ENCODE peak calls at places on chromosomes 12 and 14, in ten cellular contexts. Z is A549; U is dorsolateral prefrontal cortex; N is aorta; X is choroid plexus epithelial cell; A is iPS DF 6.9; O is CD8-positive, alpha-beta memory T cell; R is PC-3; Y is GM12865; B is right atrium auricular region. E is an unnamed sample.

GRCh38 chr14:76117789-76118188 is 33.9 kb upstream of the GPATCH2L start:
- DNase-seq in Z (no peak), B (no peak), A (no peak), Y (no peak), U (no peak), R (no peak), X (no peak), N (no peak), O (no peak), E (no peak)

GRCh38 chr14:100620437-100621100 is 33.4 kb upstream of the BEGAIN start:
- DNase-seq in A (no peak), O (peak), X (no peak), Y (no peak), Z (no peak), U (peak), R (no peak), N (peak), B (no peak), E (no peak)

GRCh38 chr14:73262427-73263183 is 25.3 kb downstream of the PAPLN start:
- DNase-seq in R (no peak), Z (no peak), Y (no peak), U (no peak), N (no peak), A (no peak), X (no peak), B (no peak), O (peak), E (peak)

GRCh38 chr12:43333650-43334043 is 218.4 kb downstream of the ADAMTS20 start:
- DNase-seq in X (no peak), Y (no peak), N (no peak), Z (no peak), A (no peak), O (no peak), R (no peak), U (no peak), B (no peak), E (no peak)

GRCh38 chr14:29278301-29278700 is 511.7 kb downstream of the FOXG1 start:
- DNase-seq in R (no peak), A (no peak), Z (no peak), B (no peak), U (no peak), O (no peak), X (peak), Y (peak), N (no peak), E (no peak)

GRCh38 chr14:35368139-35368460 is 36.4 kb downstream of the NFKBIA start:
- DNase-seq in X (no peak), Y (no peak), O (no peak), R (no peak), U (no peak), A (no peak), B (no peak), Z (no peak), N (no peak), E (no peak)

GRCh38 chr12:124836759-124837158 is 26.9 kb downstream of the SCARB1 start:
- DNase-seq in R (no peak), O (no peak), X (no peak), Z (no peak), U (no peak), A (no peak), N (no peak), B (no peak), Y (no peak), E (no peak)

GRCh38 chr12:124852329-124852831 is 11.3 kb downstream of the SCARB1 start:
- DNase-seq in N (no peak), Z (no peak), X (peak), R (no peak), B (no peak), A (no peak), Y (no peak), U (no peak), O (no peak), E (peak)

GRCh38 chr12:2934371-2934770 is 24.8 kb upstream of the TEAD4 start:
- DNase-seq in U (no peak), O (no peak), B (no peak), Z (no peak), N (peak), R (no peak), Y (no peak), A (no peak), X (no peak), E (no peak)

GRCh38 chr14:24418492-24418873 is 11.0 kb downstream of the CBLN3 start:
- DNase-seq in R (peak), Z (no peak), X (no peak), N (no peak), B (no peak), A (no peak), U (no peak), O (no peak), Y (no peak), E (peak)

GRCh38 chr12:89345830-89346740 is 6.2 kb downstream of the DUSP6 start:
- DNase-seq in Y (peak), X (peak), A (no peak), N (peak), B (peak), Z (no peak), R (peak), O (peak), U (no peak), E (peak)

GRCh38 chr12:128726866-128727265 is 96.9 kb downstream of the SLC15A4 start:
- DNase-seq in R (no peak), A (no peak), Z (no peak), Y (no peak), O (no peak), N (no peak), U (no peak), B (no peak), X (no peak), E (no peak)

GRCh38 chr14:93538411-93538810 is 107.7 kb downstream of the UNC79 start:
- DNase-seq in N (no peak), Y (peak), R (peak), X (peak), Z (no peak), A (no peak), O (no peak), B (no peak), U (no peak), E (no peak)

GRCh38 chr12:62684586-62685295 is 218.1 kb downstream of the MON2 start:
- DNase-seq in X (no peak), B (peak), U (no peak), Y (no peak), R (no peak), Z (no peak), N (no peak), A (no peak), O (no peak), E (peak)

GRCh38 chr14:105421723-105422615 is 2.3 kb downstream of the MTA1 start:
- DNase-seq in Z (no peak), R (no peak), O (no peak), X (no peak), U (no peak), B (no peak), N (no peak), Y (peak), A (no peak), E (no peak)

GRCh38 chr12:49543221-49543913 is 4.5 kb downstream of the KCNH3 start:
- DNase-seq in U (no peak), Z (no peak), B (no peak), A (no peak), R (no peak), O (no peak), N (peak), Y (no peak), X (no peak), E (no peak)

GRCh38 chr14:95040723-95041476 is 116.4 kb downstream of the DICER1 start:
- DNase-seq in O (no peak), Z (no peak), U (peak), A (no peak), Y (no peak), N (no peak), B (peak), X (no peak), R (no peak), E (peak)

GRCh38 chr12:75553398-75553797 is 42.0 kb upstream of the KRR1 start:
- DNase-seq in R (no peak), Z (no peak), U (no peak), Y (no peak), X (no peak), O (no peak), A (no peak), N (no peak), B (no peak), E (no peak)

GRCh38 chr14:100155049-100155621 is 4.3 kb downstream of the DEGS2 start:
- DNase-seq in B (no peak), U (no peak), A (peak), Y (no peak), N (peak), X (peak), Z (peak), R (peak), O (no peak), E (peak)

GRCh38 chr12:3651585-3652424 is 101.1 kb downstream of the CRACR2A start:
- DNase-seq in Y (no peak), A (no peak), B (no peak), N (no peak), R (no peak), U (no peak), Z (no peak), O (no peak), X (peak), E (no peak)

GRCh38 chr14:101961011-101961721 is 3.2 kb upstream of the DYNC1H1 start:
- DNase-seq in U (peak), X (peak), N (peak), O (peak), A (peak), R (peak), Z (peak), B (peak), Y (peak), E (peak)

GRCh38 chr12:53674977-53675700 is 744 bp downstream of the ATP5MC2 start:
- DNase-seq in U (no peak), Y (peak), R (peak), X (no peak), O (no peak), B (no peak), N (no peak), A (no peak), Z (no peak), E (no peak)

GRCh38 chr14:34331728-34332623 is 130.1 kb downstream of the SPTSSA start:
- DNase-seq in X (peak), O (peak), B (peak), Z (peak), R (peak), N (no peak), U (peak), A (no peak), Y (peak), E (peak)

GRCh38 chr12:15550778-15551177 is 228.5 kb downstream of the PTPRO start:
- DNase-seq in A (no peak), X (no peak), N (no peak), R (no peak), B (no peak), U (no peak), Y (no peak), Z (no peak), O (no peak), E (no peak)

GRCh38 chr12:79929065-79929464 is 5.8 kb downstream of the PPP1R12A start:
- DNase-seq in O (no peak), Y (no peak), R (no peak), X (no peak), Z (no peak), N (no peak), U (no peak), B (no peak), A (no peak), E (no peak)

GRCh38 chr12:79921786-79922185 is 13.1 kb downstream of the PPP1R12A start:
- DNase-seq in N (no peak), X (no peak), O (no peak), B (no peak), Y (no peak), Z (no peak), U (no peak), A (no peak), R (no peak), E (no peak)

GRCh38 chr12:79927772-79928474 is 7.0 kb downstream of the PPP1R12A start:
- DNase-seq in Z (no peak), N (no peak), B (no peak), O (peak), R (no peak), X (peak), A (no peak), Y (peak), U (no peak), E (peak)

GRCh38 chr12:79925492-79925891 is 9.4 kb downstream of the PPP1R12A start:
- DNase-seq in R (no peak), Z (no peak), X (peak), A (no peak), O (no peak), B (no peak), Y (no peak), N (no peak), U (no peak), E (no peak)

DNA sequence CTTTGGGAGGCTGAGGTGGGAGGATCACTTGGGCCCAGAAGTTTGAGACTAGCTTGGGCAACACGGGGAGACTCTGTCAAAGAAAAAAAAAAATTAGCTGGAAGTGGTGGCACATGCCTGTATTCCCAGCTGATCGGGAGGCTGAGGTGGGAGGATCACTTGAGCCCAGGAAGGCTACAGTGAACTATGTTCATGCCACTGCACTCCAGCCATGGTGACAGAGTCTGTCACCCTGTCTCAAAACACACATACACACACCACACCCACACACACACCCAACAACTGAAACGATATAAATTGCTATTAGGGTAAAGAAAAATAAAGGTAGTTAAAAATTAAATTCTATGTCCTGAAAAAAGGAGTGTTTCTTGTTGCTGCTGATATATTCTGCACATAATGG is 7.9 kb downstream of the PPP1R12A start:
- DNase-seq in A (no peak), X (no peak), Z (no peak), U (no peak), O (no peak), N (no peak), B (no peak), R (no peak), Y (no peak), E (no peak)
- H3K4me3 ChIP-seq in A (no peak), X (no peak), Z (no peak), U (no peak), O (no peak), N (no peak), B (no peak), R (no peak), Y (no peak), E (no peak)

DNA sequence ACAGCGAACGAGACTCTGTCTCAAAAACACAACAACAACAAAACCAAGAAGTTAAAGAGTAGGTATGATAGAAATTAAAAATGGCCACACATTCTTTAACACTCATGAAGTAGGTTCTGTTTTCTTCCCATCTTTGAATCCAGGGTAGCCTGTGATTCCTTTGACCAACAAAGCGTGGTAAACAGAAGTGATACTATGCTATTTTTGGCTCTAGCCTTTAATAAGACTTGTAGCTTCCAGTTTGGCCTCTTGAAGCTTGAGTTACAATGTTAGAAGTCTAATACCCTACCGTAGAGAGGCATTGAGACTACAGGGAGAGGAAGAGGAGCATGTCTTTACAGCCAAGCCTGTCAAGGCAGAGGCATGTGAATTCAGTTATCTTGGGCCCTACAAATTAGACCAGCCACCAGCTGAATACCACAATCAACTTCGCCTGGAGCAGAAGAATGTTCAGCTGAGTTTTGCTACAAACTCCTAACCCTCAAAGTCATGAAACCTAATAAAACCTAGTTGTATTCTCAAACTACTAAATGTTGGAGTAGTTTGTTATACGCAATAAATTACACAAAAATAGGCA is 4.9 kb upstream of the NEMF start:
- DNase-seq in X (no peak), Z (no peak), U (no peak), R (no peak), B (no peak), A (no peak), N (no peak), Y (peak), O (no peak), E (no peak)
- H3K4me3 ChIP-seq in X (no peak), Z (no peak), U (no peak), R (no peak), B (no peak), A (no peak), N (no peak), Y (no peak), O (no peak), E (no peak)

GRCh38 chr14:89011327-89011726 is 186.9 kb downstream of the TTC8 start:
- DNase-seq in R (no peak), B (no peak), O (no peak), X (no peak), Z (no peak), U (no peak), A (no peak), Y (no peak), N (no peak), E (no peak)

GRCh38 chr14:89013698-89014569 is 189.5 kb downstream of the TTC8 start:
- DNase-seq in N (no peak), R (no peak), Y (no peak), A (no peak), Z (no peak), B (no peak), O (no peak), U (no peak), X (no peak), E (no peak)

GRCh38 chr14:89012272-89013097 is 188.0 kb downstream of the TTC8 start:
- DNase-seq in O (no peak), Y (no peak), U (no peak), N (no peak), Z (no peak), X (no peak), A (no peak), B (no peak), R (no peak), E (no peak)

GRCh38 chr14:89013098-89013504 is 188.7 kb downstream of the TTC8 start:
- DNase-seq in X (peak), O (no peak), A (no peak), B (no peak), Z (peak), Y (peak), U (no peak), R (peak), N (no peak), E (peak)

GRCh38 chr14:89011727-89012271 is 187.3 kb downstream of the TTC8 start:
- DNase-seq in O (no peak), Z (no peak), B (no peak), Y (no peak), A (no peak), N (no peak), U (no peak), R (no peak), X (no peak), E (no peak)
- H3K4me3 ChIP-seq in O (no peak), Z (peak), B (no peak), Y (no peak), A (no peak), N (no peak), U (no peak), R (no peak), X (no peak), E (peak)

DNA sequence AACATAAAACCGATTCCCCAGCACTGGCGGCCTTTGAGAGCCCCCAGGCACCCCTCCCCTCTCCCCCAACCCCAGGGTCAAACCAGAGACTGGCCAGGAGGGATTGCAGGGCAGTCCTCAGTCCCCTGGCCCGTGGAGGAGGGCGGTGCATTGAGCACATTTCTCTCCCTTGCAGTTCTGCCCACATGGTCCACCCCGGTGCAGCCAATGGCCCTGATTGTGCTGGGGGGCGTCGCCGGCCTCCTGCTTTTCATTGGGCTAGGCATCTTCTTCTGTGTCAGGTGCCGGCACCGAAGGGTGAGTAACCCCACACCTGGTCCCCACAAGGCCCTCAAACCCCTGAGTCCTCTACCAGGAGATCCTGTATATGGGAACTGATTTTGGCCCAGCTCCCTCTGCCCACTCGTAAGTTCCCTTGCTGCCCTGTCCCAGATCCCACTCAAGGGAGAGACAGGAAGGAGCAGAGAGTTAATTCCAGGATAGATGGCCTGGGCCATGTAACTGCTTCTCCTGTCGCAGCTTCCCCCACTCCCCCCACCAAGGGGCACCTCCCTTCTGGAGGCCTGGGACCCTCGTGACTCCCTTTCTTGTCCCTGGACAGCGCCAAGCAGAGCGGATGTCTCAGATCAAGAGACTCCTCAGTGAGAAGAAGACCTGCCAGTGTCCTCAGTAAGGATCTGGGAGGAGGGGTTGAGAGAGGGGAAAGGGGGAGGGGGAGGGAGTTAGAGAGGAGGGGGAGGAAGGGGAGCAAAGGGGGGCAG is 3.2 kb upstream of the GPR162 start:
- DNase-seq in B (no peak), X (no peak), O (no peak), U (no peak), N (no peak), Z (no peak), R (no peak), A (no peak), Y (no peak), E (peak)
- H3K4me3 ChIP-seq in B (no peak), X (no peak), O (no peak), U (no peak), N (no peak), Z (no peak), R (no peak), A (no peak), Y (no peak), E (no peak)

GRCh38 chr14:51554339-51554920 is 97.3 kb upstream of the FRMD6 start:
- DNase-seq in B (no peak), Z (no peak), N (no peak), Y (no peak), O (no peak), A (no peak), U (no peak), X (peak), R (peak), E (no peak)
- H3K4me3 ChIP-seq in B (no peak), Z (no peak), N (no peak), Y (no peak), O (no peak), A (no peak), U (no peak), X (no peak), R (peak), E (no peak)

DNA sequence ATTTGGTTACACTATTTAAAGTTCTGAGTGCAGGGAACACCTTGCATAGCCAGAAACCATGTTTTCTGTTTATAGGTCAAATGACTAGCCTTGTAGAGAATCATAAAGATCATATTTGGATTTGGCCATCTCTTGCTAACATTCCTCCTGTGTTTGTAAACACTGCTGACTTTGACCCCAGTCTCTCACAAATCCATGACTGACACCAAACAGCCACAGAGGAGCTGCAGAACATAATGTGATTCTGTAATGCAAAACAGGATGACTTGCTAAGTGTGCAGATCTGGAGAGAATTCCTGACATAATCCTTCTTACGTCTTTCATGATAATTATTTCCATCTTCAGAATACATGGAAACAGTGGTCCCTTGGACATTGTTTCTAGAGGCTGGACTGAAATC is 211.8 kb downstream of the BMP4 start:
- DNase-seq in R (no peak), X (no peak), N (no peak), B (no peak), U (no peak), Z (no peak), O (no peak), Y (no peak), A (no peak), E (no peak)
- H3K4me3 ChIP-seq in R (no peak), X (no peak), N (no peak), B (no peak), U (no peak), Z (no peak), O (no peak), Y (no peak), A (no peak), E (no peak)

DNA sequence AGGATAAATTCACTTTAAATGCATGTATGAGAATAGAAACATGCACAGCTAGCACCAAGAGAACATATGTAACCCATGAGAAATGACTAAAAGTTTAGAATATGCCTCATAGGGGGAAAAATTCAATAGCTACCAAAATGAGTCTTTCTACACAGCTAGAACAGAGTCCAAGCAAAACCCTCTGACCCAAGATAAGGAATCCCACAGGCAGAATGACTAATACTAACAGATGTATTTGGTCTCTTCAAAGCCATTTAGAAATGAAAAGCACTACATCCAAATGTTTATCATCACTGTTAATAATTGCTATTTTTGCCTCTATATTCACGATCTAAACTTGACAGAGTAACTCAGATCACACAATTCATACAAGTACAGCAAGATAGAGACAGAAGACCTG is 44.0 kb downstream of the KICS2 start:
- DNase-seq in N (no peak), R (peak), O (no peak), U (no peak), A (no peak), Z (no peak), X (peak), B (no peak), Y (no peak), E (no peak)
- H3K4me3 ChIP-seq in N (no peak), R (no peak), O (no peak), U (no peak), A (no peak), Z (no peak), X (no peak), B (no peak), Y (no peak), E (no peak)